ENCODE peak calls at places on chromosomes 3 and 15, in nine cellular contexts. B is naive thymus-derived CD8-positive, alpha-beta T cell; U is lower leg skin; P is activated CD8-positive, alpha-beta memory T cell treated with anti-CD3 and anti-CD28 coated beads, Interleukin-2, amount 10 ng/mL, durations not matched to agents 7 days and 5 days; L is SW 1271; T is endothelial cell of umbilical vein; W is occipital lobe; A is A549; F is activated CD4-positive, alpha-beta T cell treated with anti-CD3 and anti-CD28 coated beads, Interleukin-2, amount 50 U/mL, for 1 hour. J is an unnamed sample.

GRCh38 chr3:58065700-58066167 is 57.5 kb downstream of the FLNB start:
- DNase-seq in U (no peak), T (peak), P (no peak), W (no peak), F (no peak), A (no peak), B (no peak), L (no peak), J (no peak)

GRCh38 chr3:13045904-13046568 is 27.2 kb downstream of the IQSEC1 start:
- DNase-seq in P (no peak), B (peak), W (peak), L (no peak), A (no peak), U (peak), T (no peak), F (no peak), J (no peak)

GRCh38 chr3:152202976-152203626 is 65.6 kb upstream of the MBNL1 start:
- DNase-seq in W (no peak), T (no peak), A (peak), L (no peak), B (no peak), U (no peak), F (no peak), P (peak), J (no peak)

GRCh38 chr3:47455806-47456452 is 19.8 kb downstream of the SCAP start:
- DNase-seq in F (no peak), W (no peak), L (no peak), A (no peak), P (no peak), U (no peak), T (no peak), B (no peak), J (no peak)

GRCh38 chr3:111621535-111621934 is 26.4 kb upstream of the ZBED2 start:
- DNase-seq in B (no peak), A (peak), P (no peak), T (peak), U (no peak), F (no peak), W (no peak), L (peak), J (no peak)

GRCh38 chr3:133924041-133924440 is 28.4 kb upstream of the RAB6B start:
- DNase-seq in B (no peak), W (no peak), L (no peak), U (no peak), P (no peak), T (no peak), F (no peak), A (no peak), J (no peak)

GRCh38 chr15:50315814-50316630 is 39.0 kb downstream of the GABPB1 start:
- DNase-seq in F (no peak), T (peak), P (no peak), B (no peak), U (no peak), W (no peak), L (peak), A (peak), J (no peak)

GRCh38 chr15:83206387-83206970 is 1.1 kb downstream of the HDGFL3 start:
- DNase-seq in P (no peak), U (no peak), L (peak), B (no peak), F (no peak), W (no peak), T (no peak), A (peak), J (no peak)

GRCh38 chr3:172040976-172041963 is 1.9 kb downstream of the FNDC3B start:
- DNase-seq in F (no peak), L (peak), P (no peak), T (no peak), B (no peak), A (peak), U (no peak), W (no peak), J (no peak)

GRCh38 chr15:75203017-75203907 is 1.6 kb downstream of the C15orf39 start:
- DNase-seq in P (peak), L (no peak), A (peak), W (no peak), T (peak), B (no peak), F (no peak), U (no peak), J (no peak)

GRCh38 chr3:13194285-13195209 is 121.3 kb upstream of the IQSEC1 start:
- DNase-seq in L (no peak), F (no peak), P (no peak), U (no peak), T (no peak), W (no peak), B (no peak), A (no peak), J (no peak)